ENCODE peak calls at places on chromosomes 6 and 20, in eight cellular contexts. N, M, G, F, X, V, Z and C are unnamed samples.

GRCh38 chr20:8342401-8342800 is 210.3 kb downstream of the PLCB1 start:
- DNase-seq in F (no peak), M (no peak), N (no peak), V (no peak), X (no peak), G (no peak), Z (no peak), C (no peak)

GRCh38 chr20:59861389-59861788 is 72.0 kb downstream of the SYCP2 start:
- DNase-seq in X (no peak), V (no peak), F (no peak), G (no peak), M (no peak), Z (no peak), N (no peak), C (no peak)

GRCh38 chr20:38113401-38114325 is 51.4 kb downstream of the TGM2 start:
- DNase-seq in Z (no peak), M (no peak), N (no peak), F (no peak), V (no peak), G (no peak), X (no peak), C (peak)

GRCh38 chr6:5366941-5367340 is 105.6 kb downstream of the FARS2 start:
- DNase-seq in N (no peak), V (no peak), M (no peak), F (no peak), Z (no peak), G (no peak), X (no peak), C (no peak)

GRCh38 chr6:1724616-1725015 is 114.9 kb downstream of the FOXC1 start:
- DNase-seq in Z (no peak), V (no peak), M (no peak), N (no peak), F (no peak), X (no peak), G (no peak), C (no peak)

GRCh38 chr20:41151134-41151869 is 14.0 kb downstream of the PLCG1 start:
- DNase-seq in N (no peak), M (no peak), F (peak), G (no peak), V (no peak), X (no peak), Z (no peak), C (no peak)

GRCh38 chr20:6714202-6714800 is 53.2 kb upstream of the BMP2 start:
- DNase-seq in M (no peak), X (no peak), V (no peak), Z (no peak), F (no peak), G (no peak), N (no peak), C (no peak)

GRCh38 chr6:169367507-169367906 is 113.9 kb upstream of the THBS2 start:
- DNase-seq in X (no peak), G (no peak), Z (no peak), N (no peak), V (no peak), M (no peak), F (no peak), C (no peak)

GRCh38 chr20:36881888-36882287 is 6.0 kb downstream of the TLDC2 start:
- DNase-seq in G (no peak), M (no peak), Z (no peak), V (no peak), X (peak), F (peak), N (no peak), C (no peak)

GRCh38 chr6:82872092-82872635 is 193.5 kb downstream of the UBE3D start:
- DNase-seq in Z (no peak), V (no peak), X (no peak), M (no peak), F (no peak), G (no peak), N (no peak), C (no peak)

GRCh38 chr6:29685718-29686326 is 4.9 kb upstream of the ZFP57 start:
- DNase-seq in F (no peak), N (no peak), X (no peak), M (no peak), Z (no peak), G (no peak), V (no peak), C (no peak)

GRCh38 chr6:28252507-28252975 is 472 bp upstream of the ZKSCAN4 start:
- DNase-seq in F (no peak), X (peak), N (no peak), Z (no peak), M (no peak), G (no peak), V (no peak), C (no peak)